ENCODE peak calls at places on chromosomes 12 and 14, in ten cellular contexts. One of them, this sample, is unnamed.

GRCh38 chr12:57811028-57811755 is 7.3 kb downstream of the AVIL start:
- DNase-seq in right atrium auricular region: no peak
- DNase-seq in GM20000: no peak
- DNase-seq in spleen: peak; percentile 47
- DNase-seq in transverse colon: no peak
- DNase-seq in upper lobe of left lung: no peak
- DNase-seq in MM.1S: no peak
- DNase-seq in right lobe of liver: no peak
- DNase-seq in neural progenitor cell: no peak
- DNase-seq in IMR-90: no peak
- DNase-seq in this sample: no peak

GRCh38 chr12:452667-453210 is 7.0 kb upstream of the B4GALNT3 start:
- DNase-seq in right atrium auricular region: no peak
- DNase-seq in GM20000: peak; percentile 68
- DNase-seq in spleen: no peak
- DNase-seq in transverse colon: peak; percentile 56
- DNase-seq in upper lobe of left lung: peak; percentile 49
- DNase-seq in MM.1S: peak; percentile 65
- DNase-seq in right lobe of liver: no peak
- DNase-seq in neural progenitor cell: no peak
- DNase-seq in IMR-90: no peak
- DNase-seq in this sample: no peak

GRCh38 chr12:89166525-89166934 is 185.8 kb downstream of the DUSP6 start:
- DNase-seq in right atrium auricular region: no peak
- DNase-seq in GM20000: peak; percentile 32
- DNase-seq in spleen: no peak
- DNase-seq in transverse colon: no peak
- DNase-seq in upper lobe of left lung: no peak
- DNase-seq in MM.1S: peak; percentile 43
- DNase-seq in right lobe of liver: no peak
- DNase-seq in neural progenitor cell: no peak
- DNase-seq in IMR-90: peak; percentile 60
- DNase-seq in this sample: no peak

GRCh38 chr12:23611320-23611719 is 338.1 kb downstream of the SOX5 start:
- DNase-seq in right atrium auricular region: no peak
- DNase-seq in GM20000: no peak
- DNase-seq in spleen: no peak
- DNase-seq in transverse colon: no peak
- DNase-seq in upper lobe of left lung: no peak
- DNase-seq in MM.1S: no peak
- DNase-seq in right lobe of liver: no peak
- DNase-seq in neural progenitor cell: no peak
- DNase-seq in IMR-90: peak; percentile 40
- DNase-seq in this sample: no peak

GRCh38 chr12:23083267-23083666 is 458.3 kb downstream of the ETNK1 start:
- DNase-seq in right atrium auricular region: no peak
- DNase-seq in GM20000: no peak
- DNase-seq in spleen: no peak
- DNase-seq in transverse colon: no peak
- DNase-seq in upper lobe of left lung: no peak
- DNase-seq in MM.1S: no peak
- DNase-seq in right lobe of liver: no peak
- DNase-seq in neural progenitor cell: no peak
- DNase-seq in IMR-90: peak; percentile 92
- DNase-seq in this sample: no peak

GRCh38 chr12:29329411-29329810 is 51.6 kb downstream of the ERGIC2 start:
- DNase-seq in right atrium auricular region: no peak
- DNase-seq in GM20000: no peak
- DNase-seq in spleen: no peak
- DNase-seq in transverse colon: no peak
- DNase-seq in upper lobe of left lung: no peak
- DNase-seq in MM.1S: no peak
- DNase-seq in right lobe of liver: no peak
- DNase-seq in neural progenitor cell: no peak
- DNase-seq in IMR-90: no peak
- DNase-seq in this sample: no peak

GRCh38 chr14:75521415-75522199 is 662 bp upstream of the BATF start:
- DNase-seq in right atrium auricular region: no peak
- DNase-seq in GM20000: peak; percentile 24
- DNase-seq in spleen: no peak
- DNase-seq in transverse colon: no peak
- DNase-seq in upper lobe of left lung: no peak
- DNase-seq in MM.1S: peak; percentile 6
- DNase-seq in right lobe of liver: no peak
- DNase-seq in neural progenitor cell: no peak
- DNase-seq in IMR-90: no peak
- DNase-seq in this sample: no peak

GRCh38 chr14:23114669-23115491 is 4.2 kb downstream of the CEBPE start:
- DNase-seq in right atrium auricular region: peak; percentile 72
- DNase-seq in GM20000: no peak
- DNase-seq in spleen: peak; percentile 72
- DNase-seq in transverse colon: no peak
- DNase-seq in upper lobe of left lung: peak; percentile 84
- DNase-seq in MM.1S: no peak
- DNase-seq in right lobe of liver: no peak
- DNase-seq in neural progenitor cell: no peak
- DNase-seq in IMR-90: peak; percentile 99
- DNase-seq in this sample: no peak

GRCh38 chr14:59249029-59249428 is 60.6 kb downstream of the DAAM1 start:
- DNase-seq in right atrium auricular region: no peak
- DNase-seq in GM20000: no peak
- DNase-seq in spleen: no peak
- DNase-seq in transverse colon: no peak
- DNase-seq in upper lobe of left lung: no peak
- DNase-seq in MM.1S: no peak
- DNase-seq in right lobe of liver: no peak
- DNase-seq in neural progenitor cell: peak; percentile 7
- DNase-seq in IMR-90: no peak
- DNase-seq in this sample: no peak

GRCh38 chr14:105888151-105888550 is 361.8 kb downstream of the TMEM121 start:
- DNase-seq in right atrium auricular region: no peak
- DNase-seq in GM20000: no peak
- DNase-seq in spleen: peak; percentile 25
- DNase-seq in transverse colon: no peak
- DNase-seq in upper lobe of left lung: no peak
- DNase-seq in MM.1S: no peak
- DNase-seq in right lobe of liver: peak; percentile 28
- DNase-seq in neural progenitor cell: no peak
- DNase-seq in IMR-90: no peak
- DNase-seq in this sample: no peak

GRCh38 chr14:37328673-37329072 is 130.9 kb downstream of the MIPOL1 start:
- DNase-seq in right atrium auricular region: no peak
- DNase-seq in GM20000: no peak
- DNase-seq in spleen: no peak
- DNase-seq in transverse colon: no peak
- DNase-seq in upper lobe of left lung: no peak
- DNase-seq in MM.1S: no peak
- DNase-seq in right lobe of liver: no peak
- DNase-seq in neural progenitor cell: no peak
- DNase-seq in IMR-90: no peak
- DNase-seq in this sample: no peak

GRCh38 chr12:16692099-16692498 is 86.1 kb upstream of the LMO3 start:
- DNase-seq in right atrium auricular region: no peak
- DNase-seq in GM20000: no peak
- DNase-seq in spleen: no peak
- DNase-seq in transverse colon: no peak
- DNase-seq in upper lobe of left lung: no peak
- DNase-seq in MM.1S: no peak
- DNase-seq in right lobe of liver: no peak
- DNase-seq in neural progenitor cell: no peak
- DNase-seq in IMR-90: no peak
- DNase-seq in this sample: no peak

GRCh38 chr12:116381744-116382455 is 104.4 kb upstream of the MED13L start:
- DNase-seq in right atrium auricular region: no peak
- DNase-seq in GM20000: no peak
- DNase-seq in spleen: no peak
- DNase-seq in transverse colon: no peak
- DNase-seq in upper lobe of left lung: no peak
- DNase-seq in MM.1S: no peak
- DNase-seq in right lobe of liver: peak; percentile 22
- DNase-seq in neural progenitor cell: peak; percentile 92
- DNase-seq in IMR-90: peak; percentile 98
- DNase-seq in this sample: no peak

GRCh38 chr12:76341436-76342030 is 6.7 kb downstream of the BBS10 start:
- DNase-seq in right atrium auricular region: no peak
- DNase-seq in GM20000: no peak
- DNase-seq in spleen: no peak
- DNase-seq in transverse colon: no peak
- DNase-seq in upper lobe of left lung: no peak
- DNase-seq in MM.1S: no peak
- DNase-seq in right lobe of liver: no peak
- DNase-seq in neural progenitor cell: no peak
- DNase-seq in IMR-90: peak; percentile 65
- DNase-seq in this sample: no peak

GRCh38 chr14:58428011-58428807 is 690 bp downstream of the KIAA0586 start:
- DNase-seq in right atrium auricular region: no peak
- DNase-seq in GM20000: peak; percentile 8
- DNase-seq in spleen: no peak
- DNase-seq in transverse colon: peak; percentile 12
- DNase-seq in upper lobe of left lung: no peak
- DNase-seq in MM.1S: peak; percentile 9
- DNase-seq in right lobe of liver: no peak
- DNase-seq in neural progenitor cell: peak; percentile 51
- DNase-seq in IMR-90: peak; percentile 63
- DNase-seq in this sample: no peak

GRCh38 chr12:55993454-55993853 is 3.6 kb upstream of the SUOX start:
- DNase-seq in right atrium auricular region: no peak
- DNase-seq in GM20000: no peak
- DNase-seq in spleen: no peak
- DNase-seq in transverse colon: no peak
- DNase-seq in upper lobe of left lung: no peak
- DNase-seq in MM.1S: no peak
- DNase-seq in right lobe of liver: no peak
- DNase-seq in neural progenitor cell: no peak
- DNase-seq in IMR-90: no peak
- DNase-seq in this sample: no peak

GRCh38 chr14:48275301-48275700 is 599.9 kb upstream of the MDGA2 start:
- DNase-seq in right atrium auricular region: no peak
- DNase-seq in GM20000: no peak
- DNase-seq in spleen: no peak
- DNase-seq in transverse colon: no peak
- DNase-seq in upper lobe of left lung: no peak
- DNase-seq in MM.1S: no peak
- DNase-seq in right lobe of liver: no peak
- DNase-seq in neural progenitor cell: no peak
- DNase-seq in IMR-90: no peak
- DNase-seq in this sample: no peak

DNA sequence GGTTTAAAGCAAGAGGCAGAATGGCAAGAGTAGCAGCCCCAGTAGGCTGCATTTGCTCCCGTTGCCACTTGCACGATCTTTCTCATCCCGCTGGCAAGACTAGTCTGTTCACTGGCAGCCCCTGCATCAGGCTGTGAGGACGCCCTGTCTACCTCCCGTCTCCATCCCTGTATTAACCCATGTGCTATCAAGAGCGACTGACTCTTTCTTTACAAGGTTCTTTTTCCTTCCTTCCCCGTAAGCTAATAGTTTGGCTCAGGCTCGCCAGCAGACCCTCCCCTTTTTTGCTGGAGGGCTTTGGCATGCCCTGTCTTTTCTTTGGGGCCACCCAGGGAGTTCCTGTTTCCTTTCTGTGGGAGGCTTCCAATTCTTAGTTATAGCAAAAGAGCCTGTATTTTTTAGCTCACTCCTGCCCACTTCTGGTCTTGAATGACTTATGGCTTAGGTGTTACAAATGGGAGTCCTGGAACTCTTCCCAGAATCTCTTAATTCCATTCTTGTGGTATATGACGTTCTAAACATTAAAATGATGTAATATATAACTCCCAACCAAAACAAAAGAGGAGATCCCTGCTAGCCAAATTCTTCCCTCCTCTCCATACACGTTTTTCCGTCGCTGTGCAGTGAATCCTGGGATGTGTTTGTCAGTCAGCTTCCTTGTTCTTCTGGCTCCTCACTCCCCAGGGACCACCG is 149.0 kb downstream of the PRKCH start:
- DNase-seq in right atrium auricular region: no peak
- DNase-seq in GM20000: no peak
- DNase-seq in spleen: no peak
- DNase-seq in transverse colon: no peak
- DNase-seq in upper lobe of left lung: no peak
- DNase-seq in MM.1S: no peak
- DNase-seq in right lobe of liver: no peak
- DNase-seq in neural progenitor cell: peak; percentile 63
- DNase-seq in IMR-90: peak; percentile 98
- DNase-seq in this sample: no peak
- TF ChIP-seq CTCF in right atrium auricular region: no peak
- TF ChIP-seq CTCF in GM20000: no peak
- TF ChIP-seq CTCF in spleen: no peak
- TF ChIP-seq CTCF in transverse colon: no peak
- TF ChIP-seq CTCF in upper lobe of left lung: no peak
- TF ChIP-seq CTCF in MM.1S: no peak
- TF ChIP-seq CTCF in right lobe of liver: no peak
- TF ChIP-seq CTCF in neural progenitor cell: peak; percentile 24
- TF ChIP-seq CTCF in IMR-90: peak; percentile 41
- TF ChIP-seq CTCF in this sample: peak; percentile 21

DNA sequence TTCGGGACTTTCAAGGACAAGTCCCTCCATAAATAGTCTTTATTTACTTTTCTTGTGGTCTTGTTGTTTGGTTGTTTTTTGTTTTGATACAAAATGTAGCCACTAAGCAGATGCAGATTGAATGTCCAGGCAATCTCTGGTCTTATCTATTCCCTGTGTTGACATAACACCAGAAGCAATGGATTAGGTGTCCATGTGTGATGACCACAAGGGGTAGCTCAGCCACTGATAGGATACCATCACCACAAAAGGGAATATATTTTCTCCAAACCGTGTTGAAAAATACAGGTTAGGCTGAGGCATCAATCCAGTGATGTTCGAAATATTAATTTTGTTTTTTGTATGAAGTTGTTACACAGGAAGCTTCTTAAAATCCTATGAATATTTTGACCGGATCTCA is 196.3 kb downstream of the EPS8 start:
- DNase-seq in right atrium auricular region: no peak
- DNase-seq in GM20000: no peak
- DNase-seq in spleen: no peak
- DNase-seq in transverse colon: no peak
- DNase-seq in upper lobe of left lung: no peak
- DNase-seq in MM.1S: no peak
- DNase-seq in right lobe of liver: no peak
- DNase-seq in neural progenitor cell: no peak
- DNase-seq in IMR-90: no peak
- DNase-seq in this sample: no peak
- TF ChIP-seq CTCF in right atrium auricular region: no peak
- TF ChIP-seq CTCF in GM20000: no peak
- TF ChIP-seq CTCF in spleen: no peak
- TF ChIP-seq CTCF in transverse colon: no peak
- TF ChIP-seq CTCF in upper lobe of left lung: no peak
- TF ChIP-seq CTCF in MM.1S: no peak
- TF ChIP-seq CTCF in right lobe of liver: no peak
- TF ChIP-seq CTCF in neural progenitor cell: no peak
- TF ChIP-seq CTCF in IMR-90: peak; percentile 28
- TF ChIP-seq CTCF in this sample: no peak

GRCh38 chr14:103091883-103092222 is 2.7 kb upstream of the EXOC3L4 start:
- DNase-seq in right atrium auricular region: no peak
- DNase-seq in GM20000: no peak
- DNase-seq in spleen: no peak
- DNase-seq in transverse colon: no peak
- DNase-seq in upper lobe of left lung: no peak
- DNase-seq in MM.1S: no peak
- DNase-seq in right lobe of liver: no peak
- DNase-seq in neural progenitor cell: no peak
- DNase-seq in IMR-90: no peak
- DNase-seq in this sample: no peak
- TF ChIP-seq CTCF in right atrium auricular region: no peak
- TF ChIP-seq CTCF in GM20000: no peak
- TF ChIP-seq CTCF in spleen: peak; percentile 37
- TF ChIP-seq CTCF in transverse colon: no peak
- TF ChIP-seq CTCF in upper lobe of left lung: no peak
- TF ChIP-seq CTCF in MM.1S: no peak
- TF ChIP-seq CTCF in right lobe of liver: no peak
- TF ChIP-seq CTCF in neural progenitor cell: no peak
- TF ChIP-seq CTCF in IMR-90: no peak
- TF ChIP-seq CTCF in this sample: no peak

GRCh38 chr14:64937821-64938193 is 4.7 kb downstream of the GPX2 start:
- DNase-seq in right atrium auricular region: no peak
- DNase-seq in GM20000: no peak
- DNase-seq in spleen: no peak
- DNase-seq in transverse colon: no peak
- DNase-seq in upper lobe of left lung: no peak
- DNase-seq in MM.1S: no peak
- DNase-seq in right lobe of liver: no peak
- DNase-seq in neural progenitor cell: no peak
- DNase-seq in IMR-90: peak; percentile 15
- DNase-seq in this sample: no peak
- TF ChIP-seq CTCF in right atrium auricular region: no peak
- TF ChIP-seq CTCF in GM20000: no peak
- TF ChIP-seq CTCF in spleen: no peak
- TF ChIP-seq CTCF in transverse colon: peak; percentile 25
- TF ChIP-seq CTCF in upper lobe of left lung: no peak
- TF ChIP-seq CTCF in MM.1S: peak; percentile 24
- TF ChIP-seq CTCF in right lobe of liver: peak; percentile 35
- TF ChIP-seq CTCF in neural progenitor cell: peak; percentile 28
- TF ChIP-seq CTCF in IMR-90: peak; percentile 26
- TF ChIP-seq CTCF in this sample: peak; percentile 54